ENCODE peak calls at places on chromosomes 2 and 18, in seven cellular contexts. L is T-cell, N is HT-29, M is retinal pigment epithelial cell, S is M059J, P is endothelial cell, Q is HAP-1. A is an unnamed sample.

GRCh38 chr18:75376004-75376403 is 51.5 kb downstream of the SMIM21 start:
- DNase-seq in P (no peak), N (no peak), Q (no peak), L (no peak), S (peak), M (no peak), A (no peak)

GRCh38 chr2:106841886-106842645 is 43.9 kb downstream of the ST6GAL2 start:
- DNase-seq in L (no peak), P (no peak), M (no peak), Q (no peak), N (no peak), S (no peak), A (no peak)

GRCh38 chr2:239590276-239590675 is 189.5 kb upstream of the HDAC4 start:
- DNase-seq in S (no peak), Q (no peak), N (no peak), L (no peak), M (no peak), P (no peak), A (no peak)

GRCh38 chr2:160581035-160581434 is 87.4 kb upstream of the RBMS1 start:
- DNase-seq in N (no peak), P (no peak), Q (no peak), L (no peak), M (peak), S (peak), A (no peak)

GRCh38 chr2:119641562-119642258 is 37.3 kb upstream of the TMEM177 start:
- DNase-seq in P (peak), M (no peak), Q (peak), L (peak), S (peak), N (peak), A (peak)

GRCh38 chr2:74201596-74201995 is 3.2 kb downstream of the MTHFD2 start:
- DNase-seq in M (no peak), Q (no peak), L (no peak), N (no peak), S (peak), P (no peak), A (no peak)

GRCh38 chr2:142786922-142787702 is 90.4 kb upstream of the KYNU start:
- DNase-seq in M (no peak), S (no peak), P (no peak), N (no peak), Q (no peak), L (no peak), A (no peak)

GRCh38 chr2:38528008-38528442 is 74.7 kb downstream of the HNRNPLL start:
- DNase-seq in P (peak), M (no peak), S (peak), L (no peak), Q (peak), N (no peak), A (no peak)

GRCh38 chr2:217622205-217622621 is 380.6 kb downstream of the TNS1 start:
- DNase-seq in P (no peak), N (no peak), S (peak), Q (peak), M (no peak), L (no peak), A (no peak)

GRCh38 chr2:15449542-15450236 is 111.4 kb downstream of the NBAS start:
- DNase-seq in S (no peak), M (no peak), L (no peak), N (no peak), P (no peak), Q (no peak), A (no peak)

GRCh38 chr2:239826376-239826775 is 198.8 kb downstream of the NDUFA10 start:
- DNase-seq in Q (no peak), S (no peak), N (no peak), P (no peak), L (no peak), M (no peak), A (no peak)

GRCh38 chr2:43070039-43070438 is 156.4 kb downstream of the ZFP36L2 start:
- DNase-seq in S (peak), Q (no peak), P (no peak), L (no peak), N (peak), M (no peak), A (no peak)

GRCh38 chr2:85737961-85738360 is 15.8 kb upstream of the ATOH8 start:
- DNase-seq in S (no peak), L (no peak), Q (no peak), P (no peak), N (no peak), M (no peak), A (no peak)

GRCh38 chr18:48948112-48949050 is 2.4 kb downstream of the SMAD7 start:
- DNase-seq in Q (peak), S (peak), M (no peak), N (peak), P (peak), L (no peak), A (peak)

GRCh38 chr2:42386684-42387083 is 25.7 kb upstream of the COX7A2L start:
- DNase-seq in N (peak), S (no peak), L (no peak), M (no peak), P (no peak), Q (no peak), A (no peak)

GRCh38 chr2:229712125-229712524 is 2.2 kb downstream of the DNER start:
- DNase-seq in M (no peak), L (no peak), N (no peak), S (no peak), P (no peak), Q (no peak), A (no peak)

GRCh38 chr2:159971365-159972122 is 90.9 kb downstream of the PLA2R1 start:
- DNase-seq in L (no peak), P (no peak), N (no peak), Q (no peak), S (no peak), M (no peak), A (no peak)

GRCh38 chr18:7647500-7647899 is 80.4 kb downstream of the PTPRM start:
- DNase-seq in S (no peak), Q (no peak), N (no peak), L (no peak), P (no peak), M (no peak), A (no peak)

GRCh38 chr2:173187911-173188788 is 112.5 kb downstream of the MAP3K20 start:
- DNase-seq in S (peak), L (no peak), P (no peak), Q (no peak), N (no peak), M (peak), A (no peak)

GRCh38 chr18:13004316-13004879 is 13.2 kb downstream of the CEP192 start:
- DNase-seq in P (no peak), Q (no peak), S (no peak), N (no peak), M (no peak), L (no peak), A (no peak)

GRCh38 chr2:191625016-191625415 is 52.9 kb upstream of the NABP1 start:
- DNase-seq in Q (no peak), S (peak), L (peak), M (no peak), P (no peak), N (no peak), A (peak)

GRCh38 chr2:71423817-71424420 is 29.4 kb upstream of the DYSF start:
- DNase-seq in N (no peak), Q (no peak), P (peak), L (no peak), S (no peak), M (no peak), A (no peak)

GRCh38 chr18:46182633-46183401 is 78.6 kb downstream of the HAUS1 start:
- DNase-seq in M (no peak), S (peak), L (no peak), N (no peak), Q (no peak), P (no peak), A (no peak)

GRCh38 chr2:127829845-127830246 is 18.9 kb upstream of the WDR33 start:
- DNase-seq in S (peak), M (no peak), L (peak), N (no peak), P (no peak), Q (peak), A (peak)

GRCh38 chr2:234702731-234703225 is 205.9 kb upstream of the ARL4C start:
- DNase-seq in N (no peak), L (no peak), P (no peak), M (no peak), S (peak), Q (peak), A (no peak)

GRCh38 chr2:23385351-23385747 is 370 bp downstream of the KLHL29 start:
- DNase-seq in L (no peak), S (peak), N (no peak), M (no peak), P (peak), Q (peak), A (no peak)

GRCh38 chr2:29920631-29921559 is 491 bp downstream of the ALK start:
- DNase-seq in S (peak), Q (peak), M (no peak), P (peak), N (no peak), L (no peak), A (no peak)